ENCODE peak calls at places on chromosomes 7 and 10, in nine cellular contexts. K is RPMI7951; Q is HuH-7; T is activated T-cell treated with anti-CD3 and anti-CD28 coated beads for 48 hours; U is Kasumi-1; H is effector memory CD8-positive, alpha-beta T cell; R is GM23248; B is CD8-positive, alpha-beta T cell; W is COR-L47. P is an unnamed sample.

GRCh38 chr7:125661-126060 is 66.7 kb upstream of the FAM20C start:
- DNase-seq in K (no peak), R (peak; percentile 36), T (no peak), Q (no peak), B (no peak), H (no peak), U (no peak), W (no peak), P (peak; percentile 16)

GRCh38 chr10:71213127-71213616 is 802 bp downstream of the UNC5B start:
- DNase-seq in Q (peak; percentile 57), H (no peak), T (peak; percentile 15), U (peak; percentile 73), R (peak; percentile 88), W (peak; percentile 59), B (no peak), K (peak; percentile 58), P (peak; percentile 86)

GRCh38 chr10:75265856-75266255 is 30.1 kb upstream of the COMTD1 start:
- DNase-seq in U (no peak), W (no peak), T (no peak), H (no peak), Q (no peak), R (no peak), K (no peak), B (no peak), P (no peak)

GRCh38 chr10:78165617-78166016 is 132.0 kb downstream of the RPS24 start:
- DNase-seq in T (no peak), Q (peak; percentile 19), K (no peak), W (peak; percentile 30), H (no peak), R (no peak), U (no peak), B (no peak), P (peak; percentile 69)

GRCh38 chr7:139058963-139059362 is 23.1 kb upstream of the ZC3HAV1L start:
- DNase-seq in W (no peak), T (no peak), H (no peak), Q (no peak), B (no peak), U (no peak), K (no peak), R (peak; percentile 58), P (peak; percentile 41)

GRCh38 chr10:76324283-76324682 is 892.9 kb downstream of the LRMDA start:
- DNase-seq in R (peak; percentile 35), B (no peak), K (no peak), U (no peak), W (peak; percentile 69), Q (peak; percentile 28), T (no peak), H (no peak), P (no peak)

GRCh38 chr10:104622598-104623209 is 18.4 kb upstream of the SORCS3 start:
- DNase-seq in T (no peak), R (peak; percentile 52), K (peak; percentile 16), B (no peak), U (no peak), H (no peak), Q (peak; percentile 40), W (no peak), P (peak; percentile 79)

GRCh38 chr7:73482746-73483145 is 39.3 kb downstream of the BAZ1B start:
- DNase-seq in B (no peak), R (no peak), T (no peak), Q (no peak), H (no peak), U (no peak), W (no peak), K (no peak), P (peak; percentile 40)

GRCh38 chr10:14687340-14687739 is 87.4 kb downstream of the FAM107B start:
- DNase-seq in W (no peak), Q (peak; percentile 30), U (no peak), K (no peak), B (no peak), H (no peak), R (no peak), T (no peak), P (no peak)

GRCh38 chr7:50349963-50350944 is 45.7 kb downstream of the IKZF1 start:
- DNase-seq in T (peak; percentile 79), R (no peak), H (peak; percentile 56), W (no peak), Q (no peak), B (no peak), K (no peak), U (no peak), P (no peak)

GRCh38 chr10:14327535-14327934 is 3.2 kb downstream of the FRMD4A start:
- DNase-seq in K (peak; percentile 90), R (no peak), B (no peak), H (no peak), U (no peak), T (no peak), Q (no peak), W (no peak), P (no peak)

GRCh38 chr7:16951483-16952080 is 69.8 kb upstream of the AGR3 start:
- DNase-seq in H (no peak), R (peak; percentile 50), K (peak; percentile 37), W (no peak), Q (no peak), U (no peak), T (no peak), B (no peak), P (no peak)

GRCh38 chr10:104045151-104046089 is 40.3 kb downstream of the COL17A1 start:
- DNase-seq in K (peak; percentile 70), R (peak; percentile 89), B (no peak), T (no peak), W (peak; percentile 41), U (no peak), H (no peak), Q (peak; percentile 32), P (peak; percentile 87)

GRCh38 chr7:131517218-131517923 is 39.1 kb downstream of the PODXL start:
- DNase-seq in B (no peak), Q (no peak), H (no peak), K (no peak), U (no peak), R (no peak), T (no peak), W (no peak), P (no peak)

GRCh38 chr10:60798870-60799269 is 20.6 kb downstream of the CDK1 start:
- DNase-seq in H (no peak), B (no peak), U (no peak), Q (no peak), K (no peak), W (no peak), T (no peak), R (no peak), P (no peak)

GRCh38 chr10:130863044-130863443 is 448.5 kb downstream of the TCERG1L start:
- DNase-seq in B (no peak), U (no peak), W (no peak), Q (no peak), K (no peak), H (no peak), T (no peak), R (no peak), P (no peak)

GRCh38 chr10:59905066-59905734 is 1.2 kb downstream of the CCDC6 start:
- DNase-seq in K (peak; percentile 16), Q (no peak), W (peak; percentile 38), T (peak; percentile 41), H (no peak), U (no peak), R (peak; percentile 57), B (no peak), P (peak; percentile 79)

GRCh38 chr10:49135575-49136313 is 1.9 kb upstream of the FAM170B start:
- DNase-seq in R (peak; percentile 52), W (no peak), H (no peak), B (no peak), T (no peak), K (no peak), U (peak; percentile 43), Q (no peak), P (no peak)

GRCh38 chr10:110646417-110647135 is 2.4 kb downstream of the RBM20 start:
- DNase-seq in R (no peak), W (no peak), H (no peak), B (no peak), K (no peak), Q (no peak), T (no peak), U (no peak), P (no peak)

GRCh38 chr10:73925539-73925938 is 14.6 kb downstream of the PLAU start:
- DNase-seq in H (no peak), W (no peak), Q (no peak), B (no peak), U (no peak), R (no peak), K (no peak), T (no peak), P (no peak)

GRCh38 chr7:52269669-52270068 is 765.8 kb upstream of the POM121L12 start:
- DNase-seq in B (no peak), U (no peak), W (no peak), H (no peak), Q (no peak), T (no peak), K (no peak), R (no peak), P (no peak)

GRCh38 chr7:120966961-120967360 is 16.4 kb downstream of the ING3 start:
- DNase-seq in T (no peak), R (no peak), H (no peak), U (no peak), Q (no peak), B (no peak), K (no peak), W (peak; percentile 22), P (no peak)

GRCh38 chr7:64775289-64775688 is 18.9 kb upstream of the ZNF138 start:
- DNase-seq in U (no peak), R (peak; percentile 4), W (no peak), B (no peak), H (no peak), T (no peak), Q (no peak), K (peak; percentile 3), P (no peak)

GRCh38 chr7:154741131-154741530 is 261.8 kb downstream of the PAXIP1 start:
- DNase-seq in R (no peak), K (no peak), U (no peak), B (no peak), T (no peak), H (no peak), W (no peak), Q (no peak), P (no peak)

GRCh38 chr7:112160130-112160770 is 45.9 kb downstream of the DOCK4 start:
- DNase-seq in H (no peak), T (no peak), Q (no peak), K (peak; percentile 14), B (no peak), U (no peak), R (no peak), W (no peak), P (peak; percentile 66)

GRCh38 chr10:34954142-34954541 is 136.0 kb downstream of the CUL2 start:
- DNase-seq in Q (no peak), K (no peak), B (no peak), T (no peak), H (no peak), U (no peak), R (no peak), W (peak; percentile 13), P (peak; percentile 54)

GRCh38 chr10:64101611-64102263 is 580.5 kb downstream of the REEP3 start:
- DNase-seq in K (no peak), B (no peak), T (no peak), U (no peak), Q (no peak), W (no peak), R (no peak), H (no peak), P (no peak)

GRCh38 chr7:97004237-97004930 is 969 bp upstream of the DLX6 start:
- DNase-seq in U (no peak), Q (no peak), K (no peak), R (no peak), T (no peak), W (no peak), B (no peak), H (no peak), P (no peak)

GRCh38 chr10:64103750-64104149 is 582.5 kb downstream of the REEP3 start:
- DNase-seq in U (no peak), W (no peak), B (no peak), K (no peak), T (no peak), H (no peak), R (no peak), Q (no peak), P (no peak)

GRCh38 chr7:91267558-91267955 is 3.3 kb downstream of the FZD1 start:
- DNase-seq in W (no peak), R (peak; percentile 84), U (no peak), H (no peak), K (peak; percentile 19), Q (no peak), B (no peak), T (no peak), P (peak; percentile 51)

GRCh38 chr7:48035967-48036478 is 680 bp downstream of the C7orf57 start:
- DNase-seq in B (no peak), W (peak; percentile 39), T (no peak), H (no peak), K (peak; percentile 67), U (no peak), Q (no peak), R (peak; percentile 72), P (peak; percentile 28)

P was measured in mesendoderm.